ENCODE peak calls at places on chromosomes 16 and 17, in five cellular contexts. R is T-helper 17 cell; S is PC-3; G is left ventricle myocardium superior; W is activated T-cell treated with anti-CD3 and anti-CD28 coated beads, Interleukin-2, amount 50 U/mL, for 72 hours. B is an unnamed sample.

GRCh38 chr16:55380485-55380884 is 56.5 kb downstream of the IRX6 start:
- ATAC-seq in G (no peak), R (no peak), W (no peak), S (no peak), B (no peak)

GRCh38 chr16:57537596-57538234 is 1.3 kb upstream of the CCDC102A start:
- ATAC-seq in G (no peak), R (no peak), W (no peak), S (no peak), B (no peak)

GRCh38 chr17:13003454-13003851 is 14.4 kb downstream of the ELAC2 start:
- ATAC-seq in G (peak), S (no peak), R (peak), W (peak), B (peak)

GRCh38 chr16:85768225-85768624 is 17.3 kb upstream of the C16orf74 start:
- ATAC-seq in G (no peak), R (no peak), W (no peak), S (peak), B (no peak)

GRCh38 chr16:17002557-17002956 is 468.2 kb downstream of the XYLT1 start:
- ATAC-seq in R (no peak), S (no peak), G (no peak), W (no peak), B (no peak)

GRCh38 chr16:85673529-85674417 is 15.0 kb downstream of the GINS2 start:
- ATAC-seq in S (no peak), R (no peak), G (peak), W (no peak), B (peak)

GRCh38 chr16:23171234-23171948 is 11.2 kb upstream of the SCNN1G start:
- ATAC-seq in R (no peak), S (peak), G (no peak), W (no peak), B (no peak)

GRCh38 chr17:75404223-75404738 is 1.2 kb downstream of the GRB2 start:
- ATAC-seq in R (peak), W (no peak), S (peak), G (peak), B (peak)

GRCh38 chr17:76138234-76138895 is 2.7 kb downstream of the FOXJ1 start:
- ATAC-seq in R (no peak), S (no peak), G (peak), W (no peak), B (no peak)

GRCh38 chr16:70705056-70705455 is 19.2 kb upstream of the MTSS2 start:
- ATAC-seq in W (no peak), S (no peak), G (no peak), R (no peak), B (no peak)

GRCh38 chr17:16477666-16478065 is 14.3 kb downstream of the LRRC75A start:
- ATAC-seq in S (no peak), W (no peak), R (no peak), G (no peak), B (no peak)

GRCh38 chr17:55303701-55304145 is 39.0 kb downstream of the HLF start:
- ATAC-seq in G (no peak), R (no peak), W (peak), S (no peak), B (peak)

GRCh38 chr16:57335361-57335760 is 23.2 kb upstream of the CCL22 start:
- ATAC-seq in S (no peak), R (no peak), G (peak), W (no peak), B (no peak)

GRCh38 chr17:68805609-68806008 is 149.6 kb downstream of the ABCA8 start:
- ATAC-seq in W (no peak), R (no peak), S (no peak), G (no peak), B (no peak)

GRCh38 chr17:72602517-72603345 is 481.9 kb downstream of the SOX9 start:
- ATAC-seq in R (no peak), G (no peak), S (peak), W (no peak), B (peak)

GRCh38 chr16:47852991-47853390 is 302.8 kb downstream of the ABCC12 start:
- ATAC-seq in G (no peak), W (no peak), S (no peak), R (no peak), B (no peak)

GRCh38 chr16:85149776-85150175 is 37.5 kb upstream of the CIBAR2 start:
- ATAC-seq in S (no peak), G (peak), W (no peak), R (no peak), B (no peak)

GRCh38 chr17:75776399-75777242 is 8.0 kb upstream of the UNK start:
- ATAC-seq in G (no peak), W (no peak), S (no peak), R (peak), B (no peak)

GRCh38 chr16:24010440-24011089 is 174.8 kb downstream of the PRKCB start:
- ATAC-seq in S (peak), W (peak), R (peak), G (peak), B (peak)

GRCh38 chr16:58022601-58023371 is 2.8 kb upstream of the MMP15 start:
- ATAC-seq in S (peak), W (no peak), R (no peak), G (peak), B (peak)

GRCh38 chr16:89562027-89562599 is 1.6 kb downstream of the RPL13 start:
- ATAC-seq in R (no peak), W (no peak), S (no peak), G (no peak), B (no peak)

B was measured in SK-N-SH treated with all-trans-retinoic acid at 6 μM for 48 hours.